ENCODE peak calls at places on chromosomes 11 and 22, in seven cellular contexts. W, B, X, V, L, R and E are unnamed samples.
A peak's percentile ranks its signal among the peaks of the same experiment; 100 is the strongest.

GRCh38 chr22:17483670-17484372 is 79.5 kb upstream of the SLC25A18 start:
- DNase-seq in W (no peak), B (no peak), X (no peak), V (no peak), L (no peak), R (no peak), E (no peak)

GRCh38 chr22:41589260-41589600 is 410 bp downstream of the PMM1 start:
- DNase-seq in W (no peak), B (no peak), X (no peak), V (peak; percentile 24), L (no peak), R (no peak), E (peak; percentile 86)

GRCh38 chr11:10072142-10072541 is 221.9 kb downstream of the SBF2 start:
- DNase-seq in W (no peak), B (no peak), X (no peak), V (no peak), L (no peak), R (peak; percentile 53), E (peak; percentile 32)

GRCh38 chr22:44584256-44584902 is 86.3 kb upstream of the RTL6 start:
- DNase-seq in W (no peak), B (no peak), X (peak; percentile 54), V (no peak), L (peak; percentile 40), R (no peak), E (no peak)

GRCh38 chr22:35517769-35518530 is 22.7 kb upstream of the RASD2 start:
- DNase-seq in W (no peak), B (peak; percentile 25), X (no peak), V (no peak), L (no peak), R (no peak), E (peak; percentile 87)

GRCh38 chr11:2789331-2789730 is 89.5 kb upstream of the KCNQ1OT1 start:
- DNase-seq in W (no peak), B (no peak), X (no peak), V (no peak), L (peak; percentile 6), R (no peak), E (peak; percentile 53)

GRCh38 chr22:35337932-35338331 is 38.2 kb downstream of the TOM1 start:
- DNase-seq in W (no peak), B (no peak), X (no peak), V (no peak), L (no peak), R (no peak), E (peak; percentile 71)

GRCh38 chr11:11349870-11350325 is 3.2 kb downstream of the CSNK2A3 start:
- DNase-seq in W (peak; percentile 72), B (no peak), X (no peak), V (peak; percentile 59), L (no peak), R (peak; percentile 87), E (peak; percentile 81)

GRCh38 chr11:100778386-100778785 is 91.3 kb downstream of the ARHGAP42 start:
- DNase-seq in W (no peak), B (no peak), X (no peak), V (no peak), L (no peak), R (no peak), E (no peak)

GRCh38 chr11:34897171-34897870 is 18.9 kb downstream of the APIP start:
- DNase-seq in W (no peak), B (no peak), X (no peak), V (no peak), L (no peak), R (no peak), E (peak; percentile 22)

GRCh38 chr11:11010624-11011127 is 152.8 kb upstream of the ZBED5 start:
- DNase-seq in W (no peak), B (peak; percentile 55), X (no peak), V (peak; percentile 11), L (peak; percentile 34), R (peak; percentile 18), E (no peak)

GRCh38 chr11:29012507-29012906 is 904.3 kb downstream of the METTL15 start:
- DNase-seq in W (no peak), B (no peak), X (no peak), V (no peak), L (no peak), R (no peak), E (no peak)

GRCh38 chr11:33682446-33682845 is 18.2 kb downstream of the C11orf91 start:
- DNase-seq in W (no peak), B (no peak), X (no peak), V (no peak), L (no peak), R (no peak), E (no peak)

GRCh38 chr11:96242191-96242845 is 100.7 kb downstream of the MAML2 start:
- DNase-seq in W (no peak), B (no peak), X (no peak), V (peak; percentile 56), L (no peak), R (peak; percentile 66), E (no peak)

GRCh38 chr11:83278351-83278750 is 7.8 kb downstream of the CCDC90B start:
- DNase-seq in W (no peak), B (no peak), X (no peak), V (peak; percentile 69), L (no peak), R (peak; percentile 28), E (peak; percentile 76)

GRCh38 chr11:23944939-23945338 is 551.9 kb upstream of the LUZP2 start:
- DNase-seq in W (no peak), B (no peak), X (no peak), V (no peak), L (no peak), R (no peak), E (no peak)

GRCh38 chr11:46296520-46297448 is 19.3 kb downstream of the CREB3L1 start:
- DNase-seq in W (peak; percentile 73), B (no peak), X (no peak), V (peak; percentile 90), L (peak; percentile 57), R (peak; percentile 85), E (peak; percentile 96)

GRCh38 chr11:33622231-33622630 is 78.4 kb downstream of the C11orf91 start:
- DNase-seq in W (peak; percentile 46), B (no peak), X (no peak), V (peak; percentile 54), L (no peak), R (peak; percentile 79), E (peak; percentile 73)

GRCh38 chr22:27990451-27990840 is 71.4 kb upstream of the PITPNB start:
- DNase-seq in W (no peak), B (no peak), X (no peak), V (no peak), L (no peak), R (no peak), E (no peak)

GRCh38 chr11:72254299-72254993 is 10.5 kb upstream of the PHOX2A start:
- DNase-seq in W (no peak), B (no peak), X (no peak), V (no peak), L (no peak), R (no peak), E (no peak)

GRCh38 chr11:119691701-119692546 is 37.1 kb downstream of the NECTIN1 start:
- DNase-seq in W (no peak), B (no peak), X (no peak), V (no peak), L (no peak), R (no peak), E (no peak)

GRCh38 chr11:21723681-21724080 is 469.2 kb upstream of the ANO5 start:
- DNase-seq in W (no peak), B (no peak), X (no peak), V (no peak), L (no peak), R (no peak), E (no peak)

DNA sequence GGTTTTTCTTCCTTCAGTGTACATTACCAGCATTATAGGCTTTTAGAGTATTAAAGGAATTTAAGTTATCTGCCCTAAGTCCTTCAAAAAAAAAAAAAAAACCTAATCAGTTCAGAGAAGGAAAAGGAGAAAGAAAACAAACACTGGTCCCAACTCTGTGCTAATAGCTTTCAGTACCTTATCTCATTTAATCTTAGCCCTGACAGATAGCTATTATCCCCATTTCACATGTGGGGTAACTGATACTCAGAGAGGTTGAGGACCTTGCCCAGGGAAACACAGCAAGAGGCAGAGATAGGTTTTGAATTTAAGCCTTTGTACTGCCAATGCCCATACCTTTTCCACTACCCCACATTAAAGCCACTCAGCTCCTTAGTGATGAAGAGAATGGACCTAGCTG is 43.4 kb downstream of the FAT3 start:
- DNase-seq in W (no peak), B (no peak), X (no peak), V (no peak), L (no peak), R (no peak), E (no peak)
- H3K4me3 ChIP-seq in W (no peak overlapping the region), B (no peak overlapping the region), X (no peak overlapping the region), V (no peak overlapping the region), L (no peak overlapping the region), R (no peak overlapping the region), E (no peak overlapping the region)

DNA sequence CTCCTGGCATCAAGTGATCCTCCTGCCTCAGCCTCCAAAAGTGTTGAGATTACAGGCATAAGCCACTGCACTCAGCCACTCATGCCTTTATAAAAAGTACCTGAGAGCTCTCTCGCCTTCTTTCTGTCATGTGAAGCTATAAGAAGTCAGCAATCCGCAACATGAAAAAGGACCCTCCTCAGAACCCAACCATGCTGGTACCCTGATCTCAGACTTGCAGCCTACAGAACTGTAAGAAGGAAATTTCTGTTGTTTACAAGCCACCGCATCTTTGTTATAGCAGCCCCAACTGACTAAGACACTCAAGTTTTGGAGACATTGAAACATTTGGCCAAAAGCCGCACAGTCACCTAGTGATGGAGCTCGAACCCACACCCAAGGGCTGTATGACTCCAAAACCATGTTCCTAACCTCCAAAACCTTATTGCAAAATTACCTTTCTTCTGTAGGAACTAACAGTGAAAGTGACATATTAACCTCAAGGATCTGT is 8.9 kb downstream of the PACSIN2 start:
- DNase-seq in W (no peak), B (no peak), X (no peak), V (no peak), L (no peak), R (no peak), E (no peak)
- TF ChIP-seq CTCF in W (no peak), B (no peak), X (no peak), V (no peak), L (no peak), R (no peak), E (no peak)

GRCh38 chr11:6607190-6607635 is 3.6 kb downstream of the ILK start:
- DNase-seq in W (no peak), B (no peak), X (no peak), V (peak; percentile 48), L (no peak), R (no peak), E (no peak)
- H3K4me3 ChIP-seq in W (no peak overlapping the region), B (no peak overlapping the region), X (peak overlapping the region; percentile 60), V (peak overlapping the region; percentile 8), L (peak overlapping the region; percentile 90), R (no peak overlapping the region), E (no peak overlapping the region)

DNA sequence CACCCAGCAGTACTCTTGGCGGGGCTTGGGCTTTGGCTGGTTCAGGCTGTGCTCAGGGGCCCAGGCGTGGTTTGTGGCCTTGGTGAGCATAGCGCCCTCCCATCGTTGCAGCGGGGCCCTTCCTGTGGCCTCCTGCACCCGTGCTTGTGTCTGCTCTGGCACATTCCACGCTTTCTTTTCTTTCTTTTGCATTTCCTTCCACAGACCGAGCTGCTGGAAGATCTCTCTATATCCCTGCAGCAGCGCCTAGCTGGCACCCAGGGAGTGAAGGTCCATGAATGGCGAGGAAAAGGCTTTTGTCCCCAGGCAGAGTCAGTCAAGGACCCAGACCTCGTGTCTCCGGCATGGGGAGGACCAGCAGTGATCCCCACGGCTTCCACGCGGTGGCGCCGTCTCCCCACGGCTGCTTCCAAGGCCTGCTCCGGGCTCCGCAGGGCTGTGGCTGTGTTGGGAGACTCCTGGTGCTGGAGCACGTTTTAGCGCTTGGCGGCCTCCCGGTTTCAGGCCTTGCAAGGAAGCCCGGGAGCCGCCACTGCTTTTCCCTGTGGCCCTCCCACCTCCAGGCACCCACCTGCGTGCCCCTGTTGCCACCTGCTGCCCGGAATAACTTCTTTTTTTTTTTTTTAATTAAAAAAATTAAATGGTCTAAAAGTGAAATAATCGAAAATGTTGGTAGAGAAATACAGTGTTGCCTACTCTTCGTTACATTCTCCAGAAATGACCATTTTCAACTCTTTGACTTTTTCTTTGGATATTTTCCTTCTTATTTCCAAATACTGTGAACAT is 28.5 kb downstream of the GLB1L2 start:
- DNase-seq in W (no peak), B (peak; percentile 76), X (peak; percentile 91), V (peak; percentile 39), L (peak; percentile 78), R (peak; percentile 55), E (peak; percentile 96)
- TF ChIP-seq CTCF in W (peak; percentile 65), B (peak; percentile 66), X (peak; percentile 84), V (peak; percentile 60), L (peak; percentile 91), R (peak; percentile 70), E (peak; percentile 69)